ENCODE peak calls at places on chromosome 21, in four cellular contexts. H is activated CD8-positive, alpha-beta memory T cell treated with anti-CD3 and anti-CD28 coated beads, Interleukin-2, amount 50 U/mL, for 48 hours; R is psoas muscle; A is GM13977. N is an unnamed sample.

GRCh38 chr21:44089001-44089911 is 17.9 kb upstream of the PWP2 start:
- DNase-seq in H (peak; percentile 56), R (no peak), A (no peak), N (no peak)

GRCh38 chr21:18155508-18156193 is 89.0 kb upstream of the CHODL start:
- DNase-seq in H (no peak), R (no peak), A (no peak), N (no peak)

GRCh38 chr21:43733529-43734071 is 14.7 kb downstream of the PDXK start:
- DNase-seq in H (peak; percentile 74), R (no peak), A (no peak), N (no peak)

GRCh38 chr21:8992731-8993174 is 1528.6 kb upstream of the TPTE start:
- DNase-seq in H (no peak), R (peak; percentile 60), A (no peak), N (no peak)

GRCh38 chr21:46194374-46195334 is 10.4 kb upstream of the SPATC1L start:
- DNase-seq in H (peak; percentile 32), R (no peak), A (no peak), N (no peak)

GRCh38 chr21:24112020-24112419 is 1495.3 kb downstream of the MRPL39 start:
- DNase-seq in H (no peak), R (no peak), A (no peak), N (no peak)

GRCh38 chr21:37860416-37860815 is 55.8 kb downstream of the KCNJ6 start:
- DNase-seq in H (no peak), R (no peak), A (no peak), N (no peak)

GRCh38 chr21:37337179-37337578 is 29.4 kb upstream of the DYRK1A start:
- DNase-seq in H (no peak), R (no peak), A (no peak), N (no peak)

GRCh38 chr21:29080454-29080930 is 7.0 kb upstream of the CCT8 start:
- DNase-seq in H (no peak), R (no peak), A (no peak), N (no peak)

GRCh38 chr21:44351535-44352252 is 1.7 kb upstream of the TRPM2 start:
- DNase-seq in H (no peak), R (no peak), A (no peak), N (no peak)

GRCh38 chr21:44273046-44273445 is 11.3 kb upstream of the DNMT3L start:
- DNase-seq in H (no peak), R (peak; percentile 33), A (no peak), N (no peak)

GRCh38 chr21:34669149-34669879 is 520 bp downstream of the CLIC6 start:
- DNase-seq in H (peak; percentile 67), R (no peak), A (peak; percentile 81), N (no peak)

GRCh38 chr21:37338671-37339526 is 27.7 kb upstream of the DYRK1A start:
- DNase-seq in H (no peak), R (peak; percentile 78), A (no peak), N (no peak)

GRCh38 chr21:27365394-27365793 is 398.5 kb upstream of the ADAMTS5 start:
- DNase-seq in H (no peak), R (no peak), A (no peak), N (no peak)

GRCh38 chr21:36754241-36754881 is 55.4 kb downstream of the SIM2 start:
- DNase-seq in H (no peak), R (no peak), A (no peak), N (no peak)

GRCh38 chr21:30209571-30209970 is 6.3 kb downstream of the CLDN8 start:
- DNase-seq in H (no peak), R (no peak), A (no peak), N (no peak)

GRCh38 chr21:35019631-35020032 is 29.5 kb downstream of the RUNX1 start:
- DNase-seq in H (no peak), R (no peak), A (no peak), N (no peak)

GRCh38 chr21:42221581-42222345 is 2.8 kb downstream of the ABCG1 start:
- DNase-seq in H (peak; percentile 26), R (no peak), A (no peak), N (no peak)

GRCh38 chr21:38774152-38774551 is 31.6 kb upstream of the ETS2 start:
- DNase-seq in H (no peak), R (no peak), A (no peak), N (no peak)

GRCh38 chr21:31554511-31555022 is 104.9 kb upstream of the SOD1 start:
- DNase-seq in H (peak; percentile 64), R (no peak), A (peak; percentile 73), N (no peak)

GRCh38 chr21:28899744-28900143 is 92.9 kb downstream of the LTN1 start:
- DNase-seq in H (no peak), R (no peak), A (no peak), N (no peak)

GRCh38 chr21:33968082-33968997 is 52.7 kb upstream of the ATP5PO start:
- DNase-seq in H (no peak), R (no peak), A (no peak), N (no peak)

GRCh38 chr21:36847189-36847588 is 119.3 kb downstream of the HLCS start:
- DNase-seq in H (no peak), R (no peak), A (no peak), N (no peak)

GRCh38 chr21:46159841-46160562 is 4.6 kb upstream of the FTCD start:
- DNase-seq in H (peak; percentile 47), R (peak; percentile 41), A (no peak), N (no peak)

GRCh38 chr21:33314096-33314495 is 10.7 kb upstream of the IFNAR1 start:
- DNase-seq in H (no peak), R (no peak), A (no peak), N (no peak)

GRCh38 chr21:20661745-20662470 is 336.3 kb upstream of the NCAM2 start:
- DNase-seq in H (no peak), R (no peak), A (no peak), N (peak; percentile 66)